ENCODE peak calls at places on chromosomes 7 and 10, in ten cellular contexts. One of them, this sample, is unnamed.

GRCh38 chr10:93142534-93142933 is 68.8 kb downstream of the CYP26A1 start:
- DNase-seq in AG10803: no peak
- DNase-seq in choroid plexus epithelial cell: no peak
- DNase-seq in B cell: no peak
- DNase-seq in H9: no peak
- DNase-seq in Peyer's patch: no peak
- DNase-seq in hepatocyte: no peak
- DNase-seq in right lobe of liver: no peak
- DNase-seq in left ventricle myocardium inferior: no peak
- DNase-seq in neural progenitor cell: no peak
- DNase-seq in this sample: no peak

GRCh38 chr10:124605856-124606812 is 138.0 kb downstream of the FAM53B start:
- DNase-seq in AG10803: no peak
- DNase-seq in choroid plexus epithelial cell: no peak
- DNase-seq in B cell: no peak
- DNase-seq in H9: no peak
- DNase-seq in Peyer's patch: no peak
- DNase-seq in hepatocyte: no peak
- DNase-seq in right lobe of liver: no peak
- DNase-seq in left ventricle myocardium inferior: no peak
- DNase-seq in neural progenitor cell: no peak
- DNase-seq in this sample: no peak

GRCh38 chr10:44242826-44243225 is 142.1 kb downstream of the CXCL12 start:
- DNase-seq in AG10803: no peak
- DNase-seq in choroid plexus epithelial cell: no peak
- DNase-seq in B cell: no peak
- DNase-seq in H9: no peak
- DNase-seq in Peyer's patch: no peak
- DNase-seq in hepatocyte: no peak
- DNase-seq in right lobe of liver: no peak
- DNase-seq in left ventricle myocardium inferior: no peak
- DNase-seq in neural progenitor cell: no peak
- DNase-seq in this sample: no peak

GRCh38 chr7:88664630-88665233 is 94.8 kb upstream of the ZNF804B start:
- DNase-seq in AG10803: peak; percentile 1
- DNase-seq in choroid plexus epithelial cell: peak; percentile 66
- DNase-seq in B cell: no peak
- DNase-seq in H9: peak; percentile 77
- DNase-seq in Peyer's patch: no peak
- DNase-seq in hepatocyte: peak; percentile 22
- DNase-seq in right lobe of liver: no peak
- DNase-seq in left ventricle myocardium inferior: no peak
- DNase-seq in neural progenitor cell: no peak
- DNase-seq in this sample: no peak

GRCh38 chr10:7085147-7085912 is 325.5 kb downstream of the SFMBT2 start:
- DNase-seq in AG10803: no peak
- DNase-seq in choroid plexus epithelial cell: no peak
- DNase-seq in B cell: no peak
- DNase-seq in H9: no peak
- DNase-seq in Peyer's patch: no peak
- DNase-seq in hepatocyte: no peak
- DNase-seq in right lobe of liver: no peak
- DNase-seq in left ventricle myocardium inferior: no peak
- DNase-seq in neural progenitor cell: no peak
- DNase-seq in this sample: no peak

GRCh38 chr10:46523119-46523880 is 33.2 kb downstream of the GPRIN2 start:
- DNase-seq in AG10803: peak; percentile 28
- DNase-seq in choroid plexus epithelial cell: peak; percentile 39
- DNase-seq in B cell: no peak
- DNase-seq in H9: no peak
- DNase-seq in Peyer's patch: peak; percentile 86
- DNase-seq in hepatocyte: no peak
- DNase-seq in right lobe of liver: peak; percentile 27
- DNase-seq in left ventricle myocardium inferior: peak; percentile 19
- DNase-seq in neural progenitor cell: no peak
- DNase-seq in this sample: peak; percentile 82

GRCh38 chr10:44978570-44979280 is at the start of gene DEPP1:
- DNase-seq in AG10803: peak; percentile 92
- DNase-seq in choroid plexus epithelial cell: peak; percentile 96
- DNase-seq in B cell: no peak
- DNase-seq in H9: peak; percentile 92
- DNase-seq in Peyer's patch: peak; percentile 91
- DNase-seq in hepatocyte: peak; percentile 98
- DNase-seq in right lobe of liver: peak; percentile 94
- DNase-seq in left ventricle myocardium inferior: peak; percentile 92
- DNase-seq in neural progenitor cell: peak; percentile 87
- DNase-seq in this sample: peak; percentile 94

GRCh38 chr7:28793383-28793782 is 164.7 kb downstream of the TRIL start:
- DNase-seq in AG10803: peak; percentile 33
- DNase-seq in choroid plexus epithelial cell: no peak
- DNase-seq in B cell: no peak
- DNase-seq in H9: no peak
- DNase-seq in Peyer's patch: no peak
- DNase-seq in hepatocyte: no peak
- DNase-seq in right lobe of liver: no peak
- DNase-seq in left ventricle myocardium inferior: peak; percentile 35
- DNase-seq in neural progenitor cell: no peak
- DNase-seq in this sample: no peak

GRCh38 chr10:99905971-99906370 is 103.8 kb downstream of the DNMBP start:
- DNase-seq in AG10803: no peak
- DNase-seq in choroid plexus epithelial cell: no peak
- DNase-seq in B cell: no peak
- DNase-seq in H9: no peak
- DNase-seq in Peyer's patch: no peak
- DNase-seq in hepatocyte: no peak
- DNase-seq in right lobe of liver: no peak
- DNase-seq in left ventricle myocardium inferior: no peak
- DNase-seq in neural progenitor cell: no peak
- DNase-seq in this sample: no peak

GRCh38 chr7:148925836-148926235 is 41.7 kb upstream of the EZH2 start:
- DNase-seq in AG10803: no peak
- DNase-seq in choroid plexus epithelial cell: no peak
- DNase-seq in B cell: no peak
- DNase-seq in H9: no peak
- DNase-seq in Peyer's patch: no peak
- DNase-seq in hepatocyte: no peak
- DNase-seq in right lobe of liver: no peak
- DNase-seq in left ventricle myocardium inferior: no peak
- DNase-seq in neural progenitor cell: no peak
- DNase-seq in this sample: no peak
- TF ChIP-seq CTCF in AG10803: no peak
- TF ChIP-seq CTCF in choroid plexus epithelial cell: no peak
- TF ChIP-seq CTCF in B cell: no peak
- TF ChIP-seq CTCF in H9: no peak
- TF ChIP-seq CTCF in Peyer's patch: no peak
- TF ChIP-seq CTCF in hepatocyte: no peak
- TF ChIP-seq CTCF in right lobe of liver: no peak
- TF ChIP-seq CTCF in left ventricle myocardium inferior: no peak
- TF ChIP-seq CTCF in neural progenitor cell: no peak
- TF ChIP-seq CTCF in this sample: no peak

GRCh38 chr7:134722786-134723322 is 56.6 kb upstream of the CALD1 start:
- DNase-seq in AG10803: no peak
- DNase-seq in choroid plexus epithelial cell: no peak
- DNase-seq in B cell: no peak
- DNase-seq in H9: no peak
- DNase-seq in Peyer's patch: no peak
- DNase-seq in hepatocyte: no peak
- DNase-seq in right lobe of liver: no peak
- DNase-seq in left ventricle myocardium inferior: no peak
- DNase-seq in neural progenitor cell: no peak
- DNase-seq in this sample: no peak

GRCh38 chr7:134720091-134720935 is 59.1 kb upstream of the CALD1 start:
- DNase-seq in AG10803: peak; percentile 80
- DNase-seq in choroid plexus epithelial cell: peak; percentile 61
- DNase-seq in B cell: no peak
- DNase-seq in H9: no peak
- DNase-seq in Peyer's patch: no peak
- DNase-seq in hepatocyte: no peak
- DNase-seq in right lobe of liver: no peak
- DNase-seq in left ventricle myocardium inferior: no peak
- DNase-seq in neural progenitor cell: no peak
- DNase-seq in this sample: no peak

GRCh38 chr7:134723904-134724303 is 55.5 kb upstream of the CALD1 start:
- DNase-seq in AG10803: no peak
- DNase-seq in choroid plexus epithelial cell: no peak
- DNase-seq in B cell: no peak
- DNase-seq in H9: no peak
- DNase-seq in Peyer's patch: no peak
- DNase-seq in hepatocyte: no peak
- DNase-seq in right lobe of liver: no peak
- DNase-seq in left ventricle myocardium inferior: no peak
- DNase-seq in neural progenitor cell: no peak
- DNase-seq in this sample: no peak

GRCh38 chr7:134714791-134715190 is 64.6 kb upstream of the CALD1 start:
- DNase-seq in AG10803: no peak
- DNase-seq in choroid plexus epithelial cell: no peak
- DNase-seq in B cell: no peak
- DNase-seq in H9: no peak
- DNase-seq in Peyer's patch: no peak
- DNase-seq in hepatocyte: no peak
- DNase-seq in right lobe of liver: no peak
- DNase-seq in left ventricle myocardium inferior: no peak
- DNase-seq in neural progenitor cell: no peak
- DNase-seq in this sample: no peak

DNA sequence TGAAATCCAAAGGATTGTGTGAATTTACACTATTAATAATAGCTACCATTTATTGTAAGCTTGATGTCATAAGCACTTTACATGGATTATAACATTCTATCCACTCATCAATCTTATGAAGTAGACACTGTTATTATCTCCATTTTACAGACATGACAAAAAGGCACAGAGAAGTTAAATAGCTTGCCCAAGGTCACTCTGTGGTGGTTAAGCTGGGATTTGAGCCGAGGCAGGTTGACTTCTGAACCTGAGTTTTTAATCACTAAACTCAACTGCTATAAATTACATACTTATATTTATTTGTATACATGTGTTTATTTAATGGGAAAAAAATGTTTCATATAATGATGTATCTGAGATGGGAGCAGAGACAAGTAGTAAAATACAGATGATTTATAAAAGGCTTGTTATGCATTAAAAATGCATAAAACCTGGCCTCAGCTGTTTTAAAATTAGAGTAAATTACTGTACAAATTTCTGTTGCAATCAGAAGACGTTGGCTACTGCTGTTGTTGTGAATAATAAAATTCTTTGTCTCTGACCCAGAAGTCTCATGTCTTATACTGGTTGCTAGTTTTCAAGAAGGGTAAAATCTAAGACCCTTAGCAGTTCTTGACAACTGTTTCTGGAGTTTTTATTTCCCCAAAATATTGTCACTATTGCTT is 61.1 kb upstream of the CALD1 start:
- DNase-seq in AG10803: no peak
- DNase-seq in choroid plexus epithelial cell: no peak
- DNase-seq in B cell: no peak
- DNase-seq in H9: no peak
- DNase-seq in Peyer's patch: no peak
- DNase-seq in hepatocyte: no peak
- DNase-seq in right lobe of liver: no peak
- DNase-seq in left ventricle myocardium inferior: no peak
- DNase-seq in neural progenitor cell: no peak
- DNase-seq in this sample: no peak
- TF ChIP-seq CTCF in AG10803: no peak
- TF ChIP-seq CTCF in choroid plexus epithelial cell: no peak
- TF ChIP-seq CTCF in B cell: no peak
- TF ChIP-seq CTCF in H9: no peak
- TF ChIP-seq CTCF in Peyer's patch: no peak
- TF ChIP-seq CTCF in hepatocyte: no peak
- TF ChIP-seq CTCF in right lobe of liver: no peak
- TF ChIP-seq CTCF in left ventricle myocardium inferior: no peak
- TF ChIP-seq CTCF in neural progenitor cell: no peak
- TF ChIP-seq CTCF in this sample: no peak

GRCh38 chr7:42192851-42193456 is 44.1 kb downstream of the GLI3 start:
- DNase-seq in AG10803: no peak
- DNase-seq in choroid plexus epithelial cell: peak; percentile 56
- DNase-seq in B cell: no peak
- DNase-seq in H9: no peak
- DNase-seq in Peyer's patch: no peak
- DNase-seq in hepatocyte: peak; percentile 17
- DNase-seq in right lobe of liver: no peak
- DNase-seq in left ventricle myocardium inferior: no peak
- DNase-seq in neural progenitor cell: peak; percentile 74
- DNase-seq in this sample: no peak

GRCh38 chr7:42186181-42186580 is 50.8 kb downstream of the GLI3 start:
- DNase-seq in AG10803: no peak
- DNase-seq in choroid plexus epithelial cell: no peak
- DNase-seq in B cell: no peak
- DNase-seq in H9: peak; percentile 51
- DNase-seq in Peyer's patch: no peak
- DNase-seq in hepatocyte: no peak
- DNase-seq in right lobe of liver: no peak
- DNase-seq in left ventricle myocardium inferior: no peak
- DNase-seq in neural progenitor cell: peak; percentile 59
- DNase-seq in this sample: no peak

GRCh38 chr7:42185726-42186125 is 51.3 kb downstream of the GLI3 start:
- DNase-seq in AG10803: no peak
- DNase-seq in choroid plexus epithelial cell: no peak
- DNase-seq in B cell: no peak
- DNase-seq in H9: no peak
- DNase-seq in Peyer's patch: no peak
- DNase-seq in hepatocyte: no peak
- DNase-seq in right lobe of liver: no peak
- DNase-seq in left ventricle myocardium inferior: no peak
- DNase-seq in neural progenitor cell: no peak
- DNase-seq in this sample: no peak

GRCh38 chr7:42192072-42192471 is 44.9 kb downstream of the GLI3 start:
- DNase-seq in AG10803: peak; percentile 55
- DNase-seq in choroid plexus epithelial cell: peak; percentile 30
- DNase-seq in B cell: no peak
- DNase-seq in H9: no peak
- DNase-seq in Peyer's patch: no peak
- DNase-seq in hepatocyte: no peak
- DNase-seq in right lobe of liver: no peak
- DNase-seq in left ventricle myocardium inferior: no peak
- DNase-seq in neural progenitor cell: no peak
- DNase-seq in this sample: no peak

GRCh38 chr7:42189535-42189934 is 47.5 kb downstream of the GLI3 start:
- DNase-seq in AG10803: peak; percentile 48
- DNase-seq in choroid plexus epithelial cell: peak; percentile 38
- DNase-seq in B cell: no peak
- DNase-seq in H9: no peak
- DNase-seq in Peyer's patch: no peak
- DNase-seq in hepatocyte: no peak
- DNase-seq in right lobe of liver: no peak
- DNase-seq in left ventricle myocardium inferior: no peak
- DNase-seq in neural progenitor cell: no peak
- DNase-seq in this sample: no peak
- TF ChIP-seq CTCF in AG10803: no peak
- TF ChIP-seq CTCF in choroid plexus epithelial cell: no peak
- TF ChIP-seq CTCF in B cell: no peak
- TF ChIP-seq CTCF in H9: no peak
- TF ChIP-seq CTCF in Peyer's patch: no peak
- TF ChIP-seq CTCF in hepatocyte: no peak
- TF ChIP-seq CTCF in right lobe of liver: no peak
- TF ChIP-seq CTCF in left ventricle myocardium inferior: no peak
- TF ChIP-seq CTCF in neural progenitor cell: no peak
- TF ChIP-seq CTCF in this sample: no peak

DNA sequence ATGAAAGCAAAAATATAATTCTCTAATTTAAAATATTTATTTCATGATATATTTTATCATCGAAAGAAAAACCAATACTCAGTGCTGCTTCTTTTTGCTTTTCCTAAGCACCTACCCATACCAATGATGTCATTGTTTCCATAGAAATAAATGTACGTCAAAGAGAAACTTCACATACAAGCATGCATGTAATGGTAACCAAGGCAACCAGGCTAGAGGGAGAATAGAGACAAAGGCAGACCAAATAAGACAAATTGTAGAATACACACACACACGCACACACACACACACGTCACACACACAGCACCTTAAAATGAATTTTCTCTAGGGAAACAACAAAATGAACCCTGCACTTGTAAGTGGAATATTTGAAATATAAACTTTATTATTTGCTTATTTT is 75.5 kb downstream of the MACC1 start:
- DNase-seq in AG10803: no peak
- DNase-seq in choroid plexus epithelial cell: peak; percentile 22
- DNase-seq in B cell: no peak
- DNase-seq in H9: no peak
- DNase-seq in Peyer's patch: no peak
- DNase-seq in hepatocyte: peak; percentile 62
- DNase-seq in right lobe of liver: no peak
- DNase-seq in left ventricle myocardium inferior: no peak
- DNase-seq in neural progenitor cell: no peak
- DNase-seq in this sample: no peak
- TF ChIP-seq CTCF in AG10803: no peak
- TF ChIP-seq CTCF in choroid plexus epithelial cell: no peak
- TF ChIP-seq CTCF in B cell: no peak
- TF ChIP-seq CTCF in H9: no peak
- TF ChIP-seq CTCF in Peyer's patch: no peak
- TF ChIP-seq CTCF in hepatocyte: no peak
- TF ChIP-seq CTCF in right lobe of liver: no peak
- TF ChIP-seq CTCF in left ventricle myocardium inferior: no peak
- TF ChIP-seq CTCF in neural progenitor cell: no peak
- TF ChIP-seq CTCF in this sample: no peak